ENCODE peak calls at places on chromosomes 6 and 20, in eight cellular contexts. D is lung; H is GM23338; A is CD4-positive, CD25-positive, alpha-beta regulatory T cell; V is astrocyte of the spinal cord; J is Panc1; O is heart left ventricle; W is brain microvascular endothelial cell. G is an unnamed sample.

GRCh38 chr6:5205035-5205469 is 55.7 kb downstream of the LYRM4 start:
- DNase-seq in W (no peak), H (no peak), O (no peak), A (no peak), D (no peak), J (no peak), V (no peak), G (peak; percentile 29)

GRCh38 chr20:61923371-61924166 is 142.1 kb downstream of the TAF4 start:
- DNase-seq in A (no peak), V (no peak), W (no peak), D (no peak), O (peak; percentile 44), H (no peak), J (no peak), G (no peak)

GRCh38 chr6:83511901-83512681 is at the start of gene PRSS35:
- DNase-seq in H (peak; percentile 89), O (peak; percentile 77), D (no peak), W (peak; percentile 38), A (no peak), V (peak; percentile 56), J (no peak), G (peak; percentile 40)

GRCh38 chr20:23180451-23180921 is 94.4 kb upstream of the CD93 start:
- DNase-seq in A (no peak), V (no peak), W (peak; percentile 23), D (no peak), H (no peak), J (no peak), O (peak; percentile 79), G (no peak)

GRCh38 chr6:5673016-5673415 is 333.7 kb downstream of the NRN1 start:
- DNase-seq in O (no peak), V (no peak), W (no peak), H (no peak), A (no peak), J (no peak), D (no peak), G (no peak)

GRCh38 chr6:125346143-125346925 is 44.6 kb upstream of the HDDC2 start:
- DNase-seq in J (no peak), D (no peak), A (no peak), V (peak; percentile 9), O (peak; percentile 43), H (peak; percentile 17), W (peak; percentile 43), G (no peak)

GRCh38 chr6:149919834-149920225 is 3.1 kb downstream of the RAET1G start:
- DNase-seq in D (no peak), O (no peak), A (no peak), J (no peak), W (no peak), H (no peak), V (no peak), G (no peak)

GRCh38 chr6:87675004-87675681 is 26.9 kb downstream of the AKIRIN2 start:
- DNase-seq in V (no peak), D (no peak), O (no peak), W (no peak), J (no peak), H (no peak), A (no peak), G (no peak)

GRCh38 chr6:136035378-136036070 is 184.0 kb downstream of the PDE7B start:
- DNase-seq in V (peak; percentile 47), D (no peak), J (no peak), A (no peak), H (no peak), W (no peak), O (no peak), G (peak; percentile 59)

GRCh38 chr6:75135447-75135846 is 70.4 kb downstream of the COL12A1 start:
- DNase-seq in W (no peak), O (no peak), J (no peak), V (no peak), H (no peak), A (no peak), D (no peak), G (peak; percentile 92)

DNA sequence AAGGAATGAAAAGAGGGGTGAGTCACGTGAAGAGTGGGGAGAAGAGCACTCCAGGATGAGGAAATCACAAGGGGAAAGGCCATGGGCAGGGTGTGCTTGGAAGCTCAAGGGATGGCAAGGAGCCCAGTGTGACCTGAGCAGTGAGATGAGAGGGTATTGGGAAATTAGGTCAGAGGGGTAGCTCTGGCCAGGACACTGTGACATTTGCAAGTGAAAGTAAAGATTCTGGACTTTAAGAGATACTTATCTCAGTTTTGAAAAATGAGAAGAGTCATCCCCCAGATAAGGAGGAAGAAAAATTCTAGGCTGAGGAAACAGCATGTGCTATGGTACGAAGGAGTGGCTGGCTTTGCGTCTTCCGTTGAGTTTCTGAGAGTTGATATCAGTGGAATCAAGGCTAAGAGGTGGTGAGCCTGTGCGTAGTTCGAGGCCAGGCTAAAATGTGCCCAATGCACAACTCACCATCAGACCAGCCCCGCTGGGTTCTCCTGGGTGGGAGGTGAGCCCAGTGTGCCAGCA is 79.9 kb downstream of the GCLC start:
- DNase-seq in V (no peak), A (no peak), H (no peak), W (no peak), O (no peak), D (peak; percentile 89), J (no peak), G (no peak)
- H3K4me3 ChIP-seq in V (no peak overlapping the region), A (no peak overlapping the region), H (no peak overlapping the region), W (no peak overlapping the region), O (no peak overlapping the region), D (no peak overlapping the region), J (no peak overlapping the region), G (no peak overlapping the region)

GRCh38 chr20:63178445-63178818 is 37.5 kb downstream of the YTHDF1 start:
- DNase-seq in V (no peak), W (no peak), D (no peak), A (no peak), H (peak; percentile 89), O (no peak), J (no peak), G (no peak)

GRCh38 chr20:63177785-63178444 is 38.0 kb downstream of the YTHDF1 start:
- DNase-seq in V (no peak), W (no peak), A (peak; percentile 15), J (no peak), O (no peak), D (no peak), H (no peak), G (no peak)

GRCh38 chr20:63176035-63176434 is 39.9 kb downstream of the YTHDF1 start:
- DNase-seq in A (no peak), W (no peak), O (no peak), D (no peak), H (peak; percentile 83), J (no peak), V (no peak), G (no peak)

GRCh38 chr20:63176448-63177133 is 39.3 kb downstream of the YTHDF1 start:
- DNase-seq in V (no peak), D (no peak), A (no peak), W (no peak), H (peak; percentile 64), O (no peak), J (no peak), G (no peak)

DNA sequence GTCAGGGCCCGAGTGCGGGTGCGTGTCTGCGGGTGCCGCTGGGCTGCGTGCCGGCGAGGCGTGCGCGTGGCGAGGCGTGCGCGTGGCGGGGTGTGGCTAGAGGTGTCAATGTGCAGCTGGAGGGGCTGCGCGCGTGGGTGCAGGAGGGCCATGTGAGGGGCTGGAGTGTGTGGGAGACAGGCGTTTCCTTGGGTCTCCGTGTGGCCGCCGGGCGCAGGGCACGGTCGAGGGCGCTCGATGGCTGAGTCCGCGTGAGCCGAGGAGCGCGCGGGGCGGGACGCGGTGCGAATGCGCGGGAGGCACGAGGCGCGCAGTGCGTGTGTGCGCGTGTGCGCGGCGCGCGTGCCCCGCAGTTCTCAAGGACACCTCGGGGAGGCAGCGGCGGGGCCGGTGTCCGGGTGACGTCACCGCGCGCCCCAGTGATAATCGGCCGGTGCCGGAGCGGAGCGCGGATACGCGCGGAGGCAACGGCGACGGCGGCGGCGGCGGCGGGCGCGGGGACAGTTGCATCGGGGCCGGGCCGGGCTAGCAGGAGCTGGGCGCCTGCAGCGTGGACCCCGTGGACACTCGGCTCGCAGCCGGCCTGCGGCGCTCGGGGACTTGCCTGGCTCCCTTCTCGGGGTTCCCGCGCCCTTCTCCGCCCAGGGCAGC is 38.7 kb downstream of the YTHDF1 start:
- DNase-seq in J (no peak), D (no peak), W (no peak), O (no peak), A (peak; percentile 18), V (no peak), H (peak; percentile 70), G (no peak)
- H3K4me3 ChIP-seq in J (no peak overlapping the region), D (no peak overlapping the region), W (no peak overlapping the region), O (peak overlapping the region; percentile 26), A (no peak overlapping the region), V (no peak overlapping the region), H (peak overlapping the region; percentile 69), G (no peak overlapping the region)

DNA sequence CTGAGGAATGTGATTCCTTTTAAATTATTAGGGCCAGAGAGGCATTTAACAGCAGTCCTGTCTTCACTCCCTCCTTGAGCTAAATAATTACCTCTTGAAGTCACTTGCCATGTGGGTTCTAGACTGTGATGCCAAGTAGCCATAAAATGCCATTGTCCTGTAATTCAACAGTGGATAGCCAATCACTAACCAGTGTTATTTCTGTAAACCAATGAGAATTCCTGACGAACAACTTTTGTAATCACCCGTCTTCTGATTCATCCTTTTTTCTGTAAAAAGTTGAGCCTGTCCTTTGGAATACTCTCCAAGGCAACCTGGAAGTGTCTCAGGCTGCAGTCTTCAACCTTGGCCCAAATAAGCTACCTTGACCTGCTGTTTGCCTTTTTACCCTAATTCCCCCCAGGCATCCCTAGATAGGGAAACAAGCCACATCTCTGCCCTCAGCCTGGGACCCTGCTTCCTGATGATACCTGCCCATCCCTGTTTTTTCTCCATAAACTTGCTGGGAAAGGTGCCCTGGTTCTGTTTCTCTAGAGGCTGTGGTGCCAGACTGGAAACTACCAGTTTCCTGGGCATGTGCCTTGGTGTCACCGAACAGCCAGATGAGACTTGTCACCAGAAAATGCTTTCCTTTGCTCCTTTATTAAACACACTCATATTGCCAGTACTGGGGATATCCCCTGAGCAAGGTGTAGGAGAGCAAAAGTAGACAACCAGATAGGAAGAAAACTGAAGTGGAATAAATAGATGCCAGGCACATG is 16.6 kb downstream of the SRSF3 start:
- DNase-seq in A (no peak), V (no peak), O (no peak), J (no peak), D (no peak), H (no peak), W (no peak), G (peak; percentile 34)
- H3K4me3 ChIP-seq in A (no peak overlapping the region), V (no peak overlapping the region), O (no peak overlapping the region), J (no peak overlapping the region), D (no peak overlapping the region), H (no peak overlapping the region), W (no peak overlapping the region), G (no peak overlapping the region)

DNA sequence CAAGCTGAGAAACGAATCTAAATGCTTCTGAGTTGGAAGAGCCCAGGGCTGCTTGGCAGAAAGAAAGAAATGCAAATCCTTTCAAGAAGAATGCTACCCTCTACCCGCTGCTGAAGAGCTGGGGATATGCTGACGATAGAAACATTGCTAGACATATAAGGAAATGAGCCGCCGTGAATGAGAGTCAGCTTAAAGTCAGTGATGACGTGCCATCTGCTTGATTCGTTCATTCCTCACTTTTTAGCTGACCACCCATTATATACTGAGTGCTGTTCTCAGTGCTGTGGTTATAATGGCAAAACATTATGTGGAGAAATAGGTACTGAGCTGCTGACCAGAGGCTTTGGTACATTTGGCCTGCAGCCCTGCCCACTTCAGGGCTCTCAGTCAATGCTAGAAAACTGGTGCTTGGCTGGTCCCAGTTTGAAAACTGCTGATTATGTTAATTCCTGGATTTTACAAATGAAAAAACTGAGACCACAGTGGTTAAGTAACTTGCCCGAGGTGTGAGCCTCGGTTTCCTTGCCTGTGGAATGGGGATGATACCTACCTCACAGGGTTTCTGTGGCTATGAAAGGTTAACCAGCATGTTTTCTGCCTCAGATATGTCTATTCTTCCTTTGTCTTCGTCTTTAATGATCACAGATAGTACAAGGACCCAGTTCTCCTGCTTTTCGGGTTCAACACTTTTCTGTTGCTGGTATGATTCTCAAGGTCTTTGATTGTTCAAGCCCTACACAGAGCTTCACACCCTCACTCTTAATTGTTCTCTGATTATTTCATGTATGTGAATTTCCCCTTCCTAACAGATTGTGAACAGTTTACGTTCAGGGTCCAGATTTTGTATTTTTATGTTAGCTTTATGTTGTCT is 27.7 kb upstream of the TULP4 start:
- DNase-seq in A (peak; percentile 40), J (no peak), W (peak; percentile 82), D (no peak), O (no peak), H (peak; percentile 76), V (peak; percentile 96), G (peak; percentile 78)
- H3K4me3 ChIP-seq in A (peak overlapping the region; percentile 46), J (no peak overlapping the region), W (no peak overlapping the region), D (no peak overlapping the region), O (no peak overlapping the region), H (peak overlapping the region; percentile 5), V (no peak overlapping the region), G (no peak overlapping the region)

G was measured in AG10803.